ENCODE peak calls at places on chromosomes 13 and 19, in nine cellular contexts. Y is cardiac muscle cell; T is activated T-cell treated with anti-CD3 and anti-CD28 coated beads, Interleukin-2, amount 50 U/mL, for 24 hours; O is stimulated activated CD4-positive, alpha-beta T cell treated with anti-CD3 and anti-CD28 coated beads, Interleukin-4, amount 100 ng/mL, for 4 hours; K is nucleus accumbens; X is stimulated activated naive CD4-positive, alpha-beta T cell treated with Interleukin-2 at 50 U/mL for 16 hours; J is psoas muscle; R is cerebellar cortex; L is PC-9. B is an unnamed sample.

GRCh38 chr13:112603641-112604220 is 15.8 kb upstream of the TUBGCP3 start:
- DNase-seq in Y (no peak), T (no peak), O (no peak), K (no peak), X (no peak), J (no peak), R (no peak), L (no peak), B (no peak)

GRCh38 chr13:111493468-111493867 is 173.0 kb downstream of the TEX29 start:
- DNase-seq in Y (no peak), T (no peak), O (no peak), K (no peak), X (no peak), J (no peak), R (no peak), L (no peak), B (no peak)

GRCh38 chr13:44312898-44313551 is 60.6 kb upstream of the SERP2 start:
- DNase-seq in Y (no peak), T (no peak), O (no peak), K (no peak), X (no peak), J (no peak), R (no peak), L (peak), B (no peak)

GRCh38 chr19:19866599-19867248 is 1.0 kb downstream of the ZNF253 start:
- DNase-seq in Y (peak), T (peak), O (peak), K (no peak), X (peak), J (no peak), R (peak), L (no peak), B (peak)

GRCh38 chr13:28820099-28821051 is at the start of gene MTUS2:
- DNase-seq in Y (peak), T (peak), O (peak), K (no peak), X (peak), J (no peak), R (peak), L (no peak), B (no peak)

GRCh38 chr13:36157475-36157874 is 26.3 kb upstream of the DCLK1 start:
- DNase-seq in Y (no peak), T (no peak), O (no peak), K (no peak), X (no peak), J (no peak), R (no peak), L (no peak), B (no peak)

GRCh38 chr13:112714772-112715569 is 25.1 kb downstream of the ATP11A start:
- DNase-seq in Y (no peak), T (peak), O (no peak), K (no peak), X (no peak), J (no peak), R (no peak), L (no peak), B (no peak)

GRCh38 chr13:77171451-77171850 is 144.5 kb upstream of the FBXL3 start:
- DNase-seq in Y (no peak), T (no peak), O (no peak), K (no peak), X (no peak), J (no peak), R (no peak), L (no peak), B (no peak)

B was measured in ureter.